ENCODE peak calls at places on chromosome 14, in five cellular contexts. V is PC-9, B is hepatocyte, P is MM.1S, R is GM12878. L is an unnamed sample.

GRCh38 chr14:61398221-61398620 is 76.8 kb downstream of the PRKCH start:
- DNase-seq in V (no peak), B (no peak), P (no peak), R (no peak), L (no peak)

GRCh38 chr14:37595809-37596595 is 573 bp downstream of the TTC6 start:
- DNase-seq in V (peak), B (peak), P (peak), R (no peak), L (peak)

GRCh38 chr14:31362746-31363145 is 57.6 kb downstream of the HEATR5A start:
- DNase-seq in V (peak), B (no peak), P (no peak), R (no peak), L (no peak)

GRCh38 chr14:31090872-31091764 is 64.9 kb upstream of the STRN3 start:
- DNase-seq in V (peak), B (peak), P (no peak), R (no peak), L (no peak)

GRCh38 chr14:65069874-65070709 is 32.2 kb downstream of the MAX start:
- DNase-seq in V (peak), B (peak), P (peak), R (no peak), L (no peak)

GRCh38 chr14:105485720-105486332 is 860 bp upstream of the CRIP1 start:
- DNase-seq in V (peak), B (peak), P (no peak), R (no peak), L (peak)

GRCh38 chr14:54200726-54201125 is 196.1 kb upstream of the CDKN3 start:
- DNase-seq in V (no peak), B (no peak), P (no peak), R (no peak), L (no peak)

GRCh38 chr14:93804654-93805053 is 16.4 kb upstream of the PRIMA1 start:
- DNase-seq in V (no peak), B (no peak), P (no peak), R (no peak), L (peak)

GRCh38 chr14:97459180-97459579 is 662.0 kb downstream of the VRK1 start:
- DNase-seq in V (no peak), B (no peak), P (no peak), R (no peak), L (peak)

GRCh38 chr14:89349196-89350008 is 67.6 kb downstream of the FOXN3 start:
- DNase-seq in V (no peak), B (peak), P (no peak), R (no peak), L (peak)

GRCh38 chr14:79598339-79598738 is 613.0 kb downstream of the DIO2 start:
- DNase-seq in V (no peak), B (no peak), P (no peak), R (no peak), L (no peak)

GRCh38 chr14:101601603-101602465 is 40.5 kb downstream of the DIO3 start:
- DNase-seq in V (no peak), B (no peak), P (no peak), R (no peak), L (peak)

GRCh38 chr14:34301107-34301734 is 160.8 kb downstream of the SPTSSA start:
- DNase-seq in V (no peak), B (peak), P (peak), R (peak), L (peak)

GRCh38 chr14:65110525-65110924 is 8.2 kb upstream of the MAX start:
- DNase-seq in V (no peak), B (no peak), P (no peak), R (no peak), L (peak)

GRCh38 chr14:90132821-90133570 is 71.2 kb downstream of the KCNK13 start:
- DNase-seq in V (no peak), B (no peak), P (no peak), R (no peak), L (no peak)

GRCh38 chr14:81301813-81302212 is 81.1 kb upstream of the GTF2A1 start:
- DNase-seq in V (no peak), B (no peak), P (no peak), R (no peak), L (no peak)

GRCh38 chr14:104821971-104822608 is 21.2 kb downstream of the ZBTB42 start:
- DNase-seq in V (peak), B (peak), P (no peak), R (no peak), L (no peak)

GRCh38 chr14:101070540-101071492 is 167.3 kb upstream of the RTL1 start:
- DNase-seq in V (no peak), B (no peak), P (no peak), R (no peak), L (no peak)

GRCh38 chr14:93036652-93037341 is 78.9 kb downstream of the ITPK1 start:
- DNase-seq in V (no peak), B (no peak), P (no peak), R (no peak), L (no peak)

DNA sequence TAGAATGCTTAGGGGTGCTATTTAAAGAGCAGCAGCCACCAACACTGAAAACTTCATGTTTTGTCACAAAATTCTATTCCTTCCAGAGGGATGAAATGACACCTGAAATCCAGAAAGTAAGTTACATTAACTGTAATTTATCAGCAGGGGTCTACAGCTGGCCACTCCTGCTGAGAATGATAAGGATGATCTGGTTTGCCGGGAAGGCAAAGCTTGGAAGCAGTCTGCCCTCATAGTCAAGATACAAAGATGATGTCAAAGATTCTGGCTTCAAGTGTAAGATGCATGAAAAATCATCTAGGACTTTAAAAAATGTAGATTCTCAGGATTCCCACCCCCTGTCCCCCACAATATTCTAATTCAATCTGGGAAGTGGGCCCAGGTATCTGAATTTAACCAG is 58.4 kb downstream of the DCAF5 start:
- DNase-seq in V (no peak), B (no peak), P (no peak), R (no peak), L (no peak)
- H3K4me2 ChIP-seq in V (no peak), B (no peak), P (no peak), R (no peak), L (no peak)

DNA sequence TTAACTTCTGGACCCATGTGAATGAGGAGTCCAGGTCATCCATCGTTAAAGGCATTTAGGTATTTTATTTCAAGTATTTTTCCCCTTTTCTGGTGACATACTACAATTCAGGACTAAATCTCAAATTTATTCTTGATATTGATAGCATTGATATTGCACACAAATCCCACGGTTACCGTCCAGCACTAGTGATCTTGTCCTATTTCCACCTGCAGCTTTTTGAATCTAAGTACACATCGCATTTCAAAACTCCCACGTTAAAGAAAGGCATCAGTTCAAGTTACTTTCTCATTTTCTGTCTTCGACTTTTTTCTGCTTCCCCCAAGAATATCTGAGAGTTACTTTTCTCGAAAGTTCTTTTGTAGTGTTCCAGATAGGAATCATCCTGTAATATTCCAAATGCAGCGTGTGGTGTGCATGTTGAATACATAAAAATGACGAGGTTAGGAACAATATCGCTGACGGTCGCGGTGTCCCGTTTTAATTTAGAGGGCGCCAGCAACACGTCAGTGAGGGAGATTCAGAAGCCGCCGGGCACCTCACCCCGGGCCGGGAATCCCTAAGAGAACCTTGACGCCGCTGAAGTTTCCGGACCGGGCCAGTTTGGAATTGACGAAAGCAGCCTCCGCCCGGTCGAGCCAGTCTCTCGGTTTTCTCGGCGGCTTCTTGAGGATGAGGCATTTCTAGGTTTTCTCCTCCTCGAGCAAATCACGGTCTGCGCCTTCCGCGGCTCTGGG is 569 bp upstream of the RGS6 start:
- DNase-seq in V (no peak), B (no peak), P (no peak), R (no peak), L (no peak)
- TF ChIP-seq EZH2 in V (no peak), B (no peak), P (no peak), R (no peak), L (no peak)

DNA sequence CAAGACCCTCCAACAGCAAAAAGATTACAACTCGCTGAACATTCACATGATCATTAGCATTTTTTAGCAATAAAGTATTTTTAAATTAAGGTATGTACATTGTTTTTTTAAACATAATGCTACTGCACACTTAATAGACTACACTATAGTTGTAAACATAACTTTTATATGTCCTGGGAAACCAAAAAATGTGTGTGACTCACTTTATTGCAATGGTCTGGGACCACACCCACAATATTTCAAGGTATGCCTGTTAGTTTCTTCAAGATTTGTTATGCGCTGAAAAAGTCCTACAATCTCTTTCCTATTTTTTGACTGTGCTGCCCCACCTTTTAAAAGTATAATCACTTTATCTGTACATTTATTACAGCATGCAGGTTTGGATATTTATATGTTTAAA is 30.4 kb upstream of the PCNX4 start:
- DNase-seq in V (peak), B (no peak), P (no peak), R (no peak), L (no peak)
- H3K4me2 ChIP-seq in V (peak), B (no peak), P (no peak), R (no peak), L (no peak)

GRCh38 chr14:103126088-103126872 is 3.0 kb downstream of the TNFAIP2 start:
- DNase-seq in V (peak), B (no peak), P (no peak), R (no peak), L (no peak)

GRCh38 chr14:103127861-103128598 is 4.8 kb downstream of the TNFAIP2 start:
- DNase-seq in V (peak), B (no peak), P (no peak), R (no peak), L (no peak)

GRCh38 chr14:103128631-103129300 is 5.5 kb downstream of the TNFAIP2 start:
- DNase-seq in V (peak), B (no peak), P (no peak), R (no peak), L (no peak)

GRCh38 chr14:103126873-103127304 is 3.6 kb downstream of the TNFAIP2 start:
- DNase-seq in V (peak), B (peak), P (no peak), R (no peak), L (peak)

DNA sequence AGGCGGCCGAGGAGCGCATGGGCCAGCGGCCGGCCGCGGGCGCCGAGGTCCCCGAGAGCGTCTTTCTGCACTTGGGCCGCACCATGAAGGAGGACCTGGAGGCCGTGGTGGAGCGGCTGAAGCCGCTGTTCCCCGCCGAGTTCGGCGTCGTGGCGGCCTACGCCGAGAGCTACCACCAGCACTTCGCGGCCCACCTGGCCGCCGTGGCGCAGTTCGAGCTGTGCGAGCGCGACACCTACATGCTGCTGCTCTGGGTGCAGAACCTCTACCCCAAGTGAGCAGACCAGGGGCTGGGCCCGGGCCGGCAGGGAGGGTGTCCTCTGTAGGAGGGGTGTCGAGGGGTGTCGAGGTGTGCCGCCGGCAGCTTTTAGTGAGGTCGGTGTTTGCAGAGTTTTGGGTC is 4.1 kb downstream of the TNFAIP2 start:
- DNase-seq in V (peak), B (no peak), P (no peak), R (no peak), L (no peak)
- TF ChIP-seq EZH2 in V (no peak), B (no peak), P (no peak), R (no peak), L (no peak)

DNA sequence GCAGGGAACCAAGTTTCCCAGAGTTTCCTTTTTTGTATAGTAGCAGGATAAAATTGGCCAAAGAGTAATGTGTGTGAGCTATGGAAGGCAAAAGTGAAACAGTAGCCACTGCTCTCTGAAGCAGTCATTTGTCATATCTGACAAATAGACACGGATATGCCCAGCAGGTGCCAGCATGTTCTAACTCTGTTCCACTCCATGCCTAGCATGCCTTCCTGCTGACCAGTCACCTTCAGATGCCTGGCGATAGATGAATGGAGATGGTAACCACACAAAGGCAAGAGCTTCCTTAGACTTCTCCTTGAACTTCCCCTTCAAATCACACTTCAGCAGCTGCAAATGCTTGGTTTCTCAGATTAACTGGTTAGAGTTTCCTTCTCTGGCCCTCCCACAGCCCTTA is 430.0 kb downstream of the DAD1 start:
- DNase-seq in V (peak), B (no peak), P (peak), R (no peak), L (no peak)
- H3K4me2 ChIP-seq in V (peak), B (no peak), P (peak), R (no peak), L (no peak)

GRCh38 chr14:20461230-20462141 is at the start of gene PIP4P1:
- DNase-seq in V (peak), B (peak), P (peak), R (peak), L (peak)
- TF ChIP-seq EZH2 in V (no peak), B (no peak), P (no peak), R (peak), L (no peak)